ENCODE peak calls at places on chromosomes 7 and 10, in five cellular contexts. Z is activated CD8-positive, alpha-beta memory T cell treated with anti-CD3 and anti-CD28 coated beads for 48 hours; T is upper lobe of right lung; Y is globus pallidus; H is central memory CD4-positive, alpha-beta T cell. A is an unnamed sample.
A peak's percentile ranks its signal among the peaks of the same experiment; 100 is the strongest.

GRCh38 chr7:38628630-38629385 is 2.4 kb downstream of the AMPH start:
- DNase-seq in Z (no peak), T (no peak), Y (no peak), H (no peak), A (peak; percentile 15)

GRCh38 chr10:21265622-21266021 is 259.9 kb downstream of the SKIDA1 start:
- DNase-seq in Z (no peak), T (no peak), Y (no peak), H (no peak), A (peak; percentile 61)

GRCh38 chr7:122337011-122337410 is 32.5 kb upstream of the FEZF1 start:
- DNase-seq in Z (no peak), T (no peak), Y (no peak), H (no peak), A (no peak)

GRCh38 chr10:110495731-110496552 is 1.8 kb upstream of the DUSP5 start:
- DNase-seq in Z (peak; percentile 18), T (peak; percentile 76), Y (no peak), H (peak; percentile 49), A (peak; percentile 91)

GRCh38 chr10:78551184-78552005 is 517.4 kb upstream of the ZMIZ1 start:
- DNase-seq in Z (no peak), T (no peak), Y (no peak), H (no peak), A (no peak)

GRCh38 chr7:2637505-2638223 is 5.9 kb downstream of the TTYH3 start:
- DNase-seq in Z (no peak), T (peak; percentile 87), Y (no peak), H (no peak), A (no peak)

GRCh38 chr7:99011341-99011705 is 132.6 kb downstream of the SMURF1 start:
- DNase-seq in Z (no peak), T (no peak), Y (no peak), H (no peak), A (no peak)

GRCh38 chr10:14953452-14954000 is 370 bp downstream of the DCLRE1C start:
- DNase-seq in Z (no peak), T (no peak), Y (no peak), H (no peak), A (peak; percentile 62)

GRCh38 chr10:71712572-71713134 is 6.9 kb downstream of the C10orf105 start:
- DNase-seq in Z (no peak), T (no peak), Y (no peak), H (no peak), A (no peak)

GRCh38 chr10:119080521-119081259 is at the start of gene EIF3A:
- DNase-seq in Z (peak; percentile 83), T (peak; percentile 96), Y (peak; percentile 92), H (peak; percentile 90), A (peak; percentile 93)

GRCh38 chr10:21402606-21403083 is 122.8 kb downstream of the SKIDA1 start:
- DNase-seq in Z (no peak), T (no peak), Y (no peak), H (no peak), A (peak; percentile 80)

GRCh38 chr10:56317603-56318002 is 43.5 kb downstream of the ZWINT start:
- DNase-seq in Z (no peak), T (no peak), Y (no peak), H (no peak), A (no peak)

A was measured in fibroblast of pulmonary artery.